ENCODE peak calls at places on chromosome 4, in eight cellular contexts. Q, K, S, O, B, M, G and E are unnamed samples. For H3K9me3, the result is how much of the 10 kb centered on the place peaks cover.

GRCh38 chr4:118171381-118171780 is 137.1 kb downstream of the NDST3 start:
- DNase-seq in K (no peak), M (no peak), G (no peak), B (no peak), S (no peak), O (no peak), Q (no peak), E (no peak)

GRCh38 chr4:110003401-110004187 is 90.9 kb downstream of the EGF start:
- DNase-seq in G (no peak), Q (no peak), O (no peak), M (no peak), S (no peak), B (no peak), K (no peak), E (no peak)

GRCh38 chr4:141432000-141432712 is 204.2 kb upstream of the IL15 start:
- DNase-seq in S (no peak), B (no peak), M (peak), O (no peak), K (no peak), Q (no peak), G (no peak), E (peak)

GRCh38 chr4:71857713-71858451 is 74.0 kb upstream of the GC start:
- DNase-seq in Q (no peak), G (no peak), B (no peak), S (no peak), O (no peak), M (peak), K (no peak), E (peak)

GRCh38 chr4:10032625-10033024 is 11.3 kb upstream of the SLC2A9 start:
- DNase-seq in O (peak), B (peak), K (no peak), M (no peak), G (peak), S (no peak), Q (no peak), E (peak)

GRCh38 chr4:121239951-121240350 is 75.8 kb upstream of the TNIP3 start:
- DNase-seq in B (no peak), M (no peak), K (no peak), O (no peak), Q (no peak), S (no peak), G (no peak), E (no peak)

GRCh38 chr4:174672276-174672675 is 150.0 kb upstream of the HPGD start:
- DNase-seq in G (no peak), S (no peak), O (no peak), K (no peak), M (no peak), B (no peak), Q (no peak), E (no peak)

GRCh38 chr4:134201216-134202098 is at the start of gene PABPC4L:
- DNase-seq in Q (peak), B (peak), K (peak), M (peak), S (peak), G (no peak), O (peak), E (peak)

GRCh38 chr4:152564336-152564735 is 28.4 kb upstream of the FBXW7 start:
- DNase-seq in Q (no peak), G (no peak), B (no peak), O (no peak), M (no peak), K (no peak), S (no peak), E (no peak)

GRCh38 chr4:121353213-121353612 is 27.6 kb downstream of the QRFPR start:
- DNase-seq in Q (no peak), B (no peak), M (no peak), O (no peak), K (no peak), G (no peak), S (no peak), E (peak)

GRCh38 chr4:100149190-100149589 is 41.1 kb downstream of the DDIT4L start:
- DNase-seq in O (no peak), G (no peak), B (no peak), K (no peak), S (no peak), M (no peak), Q (no peak), E (no peak)

GRCh38 chr4:126839066-126839465 is 793.7 kb upstream of the INTU start:
- DNase-seq in O (no peak), G (no peak), K (no peak), S (no peak), Q (no peak), M (no peak), B (no peak), E (no peak)

GRCh38 chr4:124636793-124637192 is 75.7 kb downstream of the ANKRD50 start:
- DNase-seq in B (no peak), K (no peak), Q (no peak), S (no peak), G (no peak), M (no peak), O (no peak), E (no peak)

GRCh38 chr4:128315756-128316520 is 28.3 kb upstream of the PGRMC2 start:
- DNase-seq in Q (no peak), B (no peak), G (no peak), O (no peak), K (no peak), S (no peak), M (no peak), E (no peak)

GRCh38 chr4:53914313-53915016 is 149.9 kb downstream of the CHIC2 start:
- DNase-seq in B (no peak), S (no peak), G (no peak), O (no peak), Q (no peak), M (no peak), K (peak), E (no peak)

GRCh38 chr4:113548303-113548702 is 213.2 kb downstream of the CAMK2D start:
- DNase-seq in O (no peak), S (peak), B (no peak), G (no peak), K (no peak), Q (no peak), M (no peak), E (no peak)

GRCh38 chr4:157819693-157820464 is 352.9 kb downstream of the GASK1B start:
- DNase-seq in G (no peak), S (no peak), K (no peak), O (no peak), B (no peak), Q (no peak), M (no peak), E (no peak)

GRCh38 chr4:80614319-80614718 is 278.8 kb downstream of the CFAP299 start:
- DNase-seq in G (no peak), B (no peak), M (no peak), K (no peak), Q (no peak), O (no peak), S (no peak), E (no peak)

GRCh38 chr4:168794092-168794707 is 215.9 kb downstream of the CBR4 start:
- DNase-seq in S (no peak), B (no peak), K (no peak), Q (no peak), M (no peak), O (no peak), G (no peak), E (no peak)

GRCh38 chr4:122480023-122480422 is 23.5 kb upstream of the IL2 start:
- DNase-seq in M (no peak), G (no peak), S (no peak), K (no peak), B (no peak), Q (no peak), O (no peak), E (peak)

GRCh38 chr4:78056265-78057129 is 626 bp upstream of the FRAS1 start:
- DNase-seq in B (peak), K (peak), S (peak), O (peak), G (peak), M (peak), Q (peak), E (peak)

GRCh38 chr4:182593864-182594263 is 323.3 kb downstream of the DCTD start:
- DNase-seq in O (no peak), B (no peak), Q (no peak), S (no peak), G (no peak), M (no peak), K (no peak), E (peak)

GRCh38 chr4:119659576-119659975 is 31.0 kb upstream of the PDE5A start:
- DNase-seq in O (no peak), S (no peak), K (no peak), B (no peak), Q (no peak), M (no peak), G (no peak), E (no peak)

GRCh38 chr4:6444587-6444986 is 27.8 kb downstream of the PPP2R2C start:
- DNase-seq in S (no peak), K (no peak), G (no peak), Q (no peak), O (no peak), B (no peak), M (no peak), E (no peak)

GRCh38 chr4:37322122-37322521 is 77.6 kb downstream of the NWD2 start:
- DNase-seq in M (no peak), K (no peak), S (no peak), Q (no peak), G (no peak), O (no peak), B (no peak), E (no peak)

GRCh38 chr4:151933122-151933827 is 172.5 kb upstream of the GATB start:
- DNase-seq in K (no peak), S (no peak), Q (no peak), B (no peak), O (no peak), M (peak), G (no peak), E (no peak)

GRCh38 chr4:3269105-3269927 is 20.4 kb downstream of the MSANTD1 start:
- DNase-seq in Q (no peak), O (no peak), M (peak), G (no peak), S (peak), K (no peak), B (no peak), E (no peak)

GRCh38 chr4:3660928-3661515 is 105.2 kb upstream of the ADRA2C start:
- DNase-seq in Q (no peak), S (no peak), K (no peak), B (no peak), O (no peak), M (peak), G (no peak), E (no peak)

GRCh38 chr4:16199132-16199531 is 27.1 kb downstream of the TAPT1 start:
- DNase-seq in O (no peak), G (no peak), B (no peak), K (no peak), S (no peak), M (no peak), Q (no peak), E (peak)

GRCh38 chr4:166257891-166258290 is 384.9 kb downstream of the TLL1 start:
- DNase-seq in O (no peak), S (no peak), Q (no peak), K (no peak), B (no peak), G (no peak), M (no peak), E (no peak)

DNA sequence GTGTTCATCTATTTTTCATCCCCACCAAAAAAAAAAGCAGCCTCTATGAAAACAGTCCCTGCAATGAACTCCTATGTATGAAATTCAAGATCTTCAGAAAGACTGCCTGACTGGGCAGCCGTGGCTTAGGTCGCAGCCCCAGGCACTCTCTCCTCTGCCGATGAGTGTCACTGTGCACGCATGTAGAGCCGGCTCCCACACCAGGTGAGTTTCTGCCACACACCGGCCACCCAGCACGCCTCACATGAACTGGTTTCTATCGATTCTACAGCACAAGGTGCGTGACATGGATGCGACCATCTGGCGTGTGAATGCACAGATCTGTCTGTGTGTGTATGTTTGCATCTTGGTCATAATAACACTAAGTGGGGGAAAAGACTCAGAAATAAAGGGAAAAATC is 140.4 kb downstream of the AFAP1 start:
- DNase-seq in K (no peak), B (no peak), O (no peak), Q (no peak), G (no peak), M (no peak), S (no peak), E (no peak)
- H3K27ac ChIP-seq in K (no peak), B (no peak), O (peak), Q (no peak), G (no peak), M (no peak), S (no peak), E (no peak)

GRCh38 chr4:150828159-150828558 is 186.9 kb downstream of the LRBA start:
- DNase-seq in Q (no peak), O (no peak), G (no peak), K (no peak), B (no peak), M (no peak), S (no peak), E (no peak)
- TF ChIP-seq CTCF in Q (peak), O (no peak), G (no peak), K (no peak), B (no peak), M (no peak), S (no peak), E (no peak)

DNA sequence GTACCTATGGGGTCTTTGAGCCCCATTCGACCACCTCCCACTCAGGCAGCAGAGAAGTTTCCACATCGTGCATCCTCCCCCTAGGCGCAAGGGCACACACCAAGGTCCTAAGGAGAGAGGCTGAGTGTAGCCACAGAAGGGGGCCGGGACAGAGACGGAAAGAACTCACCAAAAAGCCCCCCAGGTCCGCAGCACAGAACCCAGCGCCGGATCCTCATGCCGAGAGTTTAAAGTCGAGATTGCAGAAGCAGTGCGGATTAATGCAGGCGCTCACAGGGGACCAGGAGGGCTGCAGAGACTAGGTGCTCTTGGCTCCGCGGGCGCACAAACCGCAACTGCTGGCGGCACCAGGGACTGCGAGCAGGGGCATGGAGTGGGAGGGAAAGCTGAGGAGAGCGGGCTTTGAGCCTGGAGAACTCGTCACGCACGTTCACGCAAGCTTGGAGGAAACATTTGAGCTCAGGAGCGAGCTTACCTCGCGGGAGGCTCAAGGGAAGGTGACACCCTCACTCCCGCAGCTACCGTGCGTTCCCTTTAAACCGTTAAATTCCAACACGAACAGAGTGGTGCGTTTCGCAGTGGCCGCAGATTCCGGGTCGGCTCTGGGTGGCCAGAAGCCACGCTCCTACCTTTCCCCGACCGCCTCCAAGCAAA is 8.5 kb downstream of the NKX3-2 start:
- DNase-seq in G (no peak), Q (no peak), K (no peak), O (no peak), M (peak), B (no peak), S (no peak), E (no peak)
- H3K9me3 ChIP-seq in G (under half), Q (under half), K (under half), O (under half), M (under half), B (under half), S (under half), E (under half)

DNA sequence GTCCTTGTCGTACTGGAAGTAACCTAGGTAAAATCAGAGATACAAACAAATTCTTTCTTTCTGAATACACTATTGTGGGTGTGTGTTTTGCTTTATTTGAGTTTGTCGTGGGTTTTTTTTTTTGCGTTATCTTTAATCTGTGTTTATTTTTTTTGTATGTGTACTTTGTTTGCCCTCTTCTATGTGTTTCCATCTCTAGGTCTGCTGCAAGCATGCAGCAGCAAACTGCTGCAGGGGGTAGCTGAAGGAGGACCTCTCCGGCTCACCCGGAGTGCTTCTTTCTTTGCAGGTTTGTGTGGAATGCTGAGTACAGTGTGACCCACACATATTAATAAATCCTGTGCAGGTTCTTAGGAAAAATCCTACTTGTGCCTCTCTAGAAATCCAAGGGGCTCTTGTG is 64.8 kb downstream of the FNIP2 start:
- DNase-seq in Q (no peak), S (no peak), O (no peak), M (no peak), G (no peak), B (no peak), K (no peak), E (no peak)
- H3K27ac ChIP-seq in Q (no peak), S (no peak), O (no peak), M (no peak), G (no peak), B (no peak), K (no peak), E (peak)

DNA sequence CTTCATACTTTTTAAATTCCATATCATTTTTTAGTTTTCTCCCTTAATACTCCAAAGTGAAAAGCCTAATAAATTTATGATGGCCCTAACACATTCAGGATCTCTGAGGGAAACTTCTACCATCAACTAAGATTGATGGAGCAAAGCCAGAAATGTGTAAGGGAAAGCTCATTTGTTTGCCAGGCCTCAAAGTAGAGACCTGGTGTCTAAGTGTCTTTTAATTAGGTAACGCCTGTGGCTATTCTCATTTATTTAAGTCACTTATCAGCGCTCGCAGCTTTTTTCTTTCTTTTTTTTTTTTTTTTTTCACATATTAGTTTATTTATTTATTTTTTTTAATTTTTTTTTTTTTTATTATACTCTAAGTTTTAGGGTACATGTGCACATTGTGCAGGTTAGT is 242.4 kb downstream of the TMA16 start:
- DNase-seq in O (no peak), S (no peak), K (no peak), M (no peak), Q (no peak), B (no peak), G (no peak), E (no peak)
- TF ChIP-seq CTCF in O (no peak), S (no peak), K (no peak), M (no peak), Q (no peak), B (no peak), G (no peak), E (no peak)

DNA sequence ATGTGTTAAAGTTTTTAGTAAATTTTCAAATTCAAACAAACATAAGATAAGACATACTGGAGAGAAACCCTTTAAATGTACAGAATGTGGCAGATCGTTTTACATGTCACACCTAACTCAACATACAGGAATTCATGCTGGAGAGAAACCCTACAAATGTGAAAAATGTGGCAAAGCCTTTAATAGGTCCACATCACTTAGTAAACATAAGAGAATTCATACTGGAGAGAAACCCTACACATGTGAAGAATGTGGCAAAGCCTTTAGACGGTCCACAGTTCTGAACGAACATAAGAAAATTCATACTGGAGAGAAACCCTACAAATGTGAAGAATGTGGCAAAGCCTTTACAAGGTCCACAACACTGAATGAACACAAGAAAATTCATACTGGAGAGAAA is 32.8 kb downstream of the ZNF595 start:
- DNase-seq in O (no peak), G (no peak), Q (no peak), M (no peak), B (no peak), K (no peak), S (no peak), E (no peak)
- H3K9me3 ChIP-seq in O (half or more), G (under half), Q (half or more), M (half or more), B (half or more), K (half or more), S (under half), E (under half)

GRCh38 chr4:40264995-40265909 is 68.4 kb downstream of the RHOH start:
- DNase-seq in Q (no peak), M (no peak), K (no peak), G (no peak), S (no peak), B (no peak), O (no peak), E (peak)
- H3K27ac ChIP-seq in Q (no peak), M (no peak), K (no peak), G (no peak), S (no peak), B (no peak), O (no peak), E (no peak)

GRCh38 chr4:145097331-145097820 is 620 bp downstream of the ANAPC10 start:
- DNase-seq in S (peak), Q (no peak), B (no peak), O (no peak), M (no peak), G (no peak), K (no peak), E (no peak)
- TF ChIP-seq CTCF in S (no peak), Q (peak), B (no peak), O (no peak), M (no peak), G (no peak), K (no peak), E (no peak)

DNA sequence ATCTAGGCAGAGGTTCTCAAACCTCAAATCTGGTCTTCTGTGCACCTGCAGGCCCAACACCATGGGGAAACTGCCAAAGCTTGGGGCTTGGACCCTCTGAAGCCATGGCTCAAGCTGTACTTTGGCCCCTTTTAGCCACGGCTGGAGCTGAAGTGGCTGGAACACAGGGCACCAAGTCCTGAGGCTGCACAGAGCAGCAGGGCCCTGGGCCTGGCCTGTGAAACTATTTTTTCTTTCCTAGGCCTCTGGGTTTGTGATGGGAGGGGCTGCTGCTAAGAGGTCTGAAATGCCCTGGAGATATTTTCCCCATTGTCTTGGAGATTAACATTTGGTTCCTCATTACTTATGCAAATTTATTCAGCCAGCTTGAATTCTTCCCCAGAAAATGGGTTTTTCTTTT is 18.3 kb upstream of the PI4K2B start:
- DNase-seq in S (no peak), O (no peak), Q (no peak), G (no peak), K (no peak), B (no peak), M (no peak), E (no peak)
- H3K9me3 ChIP-seq in S (under half), O (under half), Q (under half), G (under half), K (under half), B (under half), M (under half), E (under half)